ENCODE peak calls at places on chromosomes 11 and 22, in five cellular contexts. J is A549, M is K562, X is HepG2, G is endothelial cell of umbilical vein. Z is an unnamed sample. For H3K9me3, the result is how much of the 10 kb centered on the place peaks cover.

GRCh38 chr11:34243620-34244493 is 114.0 kb downstream of the ABTB2 start:
- DNase-seq in J (peak), G (no peak), X (no peak), M (peak), Z (peak)

GRCh38 chr11:72446929-72447753 is 12.8 kb upstream of the CLPB start:
- DNase-seq in J (peak), G (peak), M (peak), X (peak), Z (no peak)

GRCh38 chr22:25626146-25626992 is 61.9 kb downstream of the GRK3 start:
- DNase-seq in M (no peak), G (no peak), J (no peak), X (no peak), Z (no peak)

GRCh38 chr11:134312223-134312622 is 19.6 kb upstream of the GLB1L2 start:
- DNase-seq in M (no peak), X (no peak), J (no peak), G (no peak), Z (no peak)

GRCh38 chr22:26377170-26377825 is 51.8 kb upstream of the ASPHD2 start:
- DNase-seq in G (no peak), M (peak), J (no peak), X (no peak), Z (no peak)

GRCh38 chr11:58963551-58964075 is 24.3 kb downstream of the GLYATL1 start:
- DNase-seq in G (no peak), X (no peak), J (no peak), M (peak), Z (no peak)

GRCh38 chr11:91156041-91156440 is 933.2 kb upstream of the CHORDC1 start:
- DNase-seq in X (no peak), J (no peak), M (no peak), G (no peak), Z (no peak)

GRCh38 chr11:110782616-110783015 is 70.4 kb upstream of the ARHGAP20 start:
- DNase-seq in G (peak), M (no peak), J (no peak), X (no peak), Z (no peak)

GRCh38 chr11:69278091-69278867 is 15.7 kb upstream of the MYEOV start:
- DNase-seq in X (no peak), J (no peak), G (no peak), M (no peak), Z (no peak)

GRCh38 chr11:73989156-73989555 is 6.5 kb upstream of the UCP2 start:
- DNase-seq in M (peak), X (no peak), J (no peak), G (no peak), Z (no peak)

GRCh38 chr11:75506827-75507226 is 18.9 kb downstream of the GDPD5 start:
- DNase-seq in M (no peak), X (no peak), G (no peak), J (no peak), Z (no peak)

GRCh38 chr11:95908826-95909225 is 15.1 kb downstream of the MTMR2 start:
- DNase-seq in X (no peak), G (peak), M (no peak), J (no peak), Z (no peak)

GRCh38 chr11:112563808-112564207 is 303.1 kb upstream of the PLET1 start:
- DNase-seq in X (no peak), G (no peak), J (no peak), M (no peak), Z (no peak)

GRCh38 chr22:29328055-29328454 is 12.6 kb upstream of the RASL10A start:
- DNase-seq in X (no peak), G (no peak), M (no peak), J (no peak), Z (no peak)

GRCh38 chr11:17734986-17735822 is 623 bp downstream of the KCNC1 start:
- DNase-seq in M (peak), J (peak), X (peak), G (peak), Z (no peak)
- H3K9me3 ChIP-seq in M (under half), J (under half), X (under half), G (under half), Z (under half)

GRCh38 chr11:7540830-7541555 is 27.2 kb downstream of the PPFIBP2 start:
- DNase-seq in G (no peak), J (no peak), M (no peak), X (no peak), Z (no peak)

GRCh38 chr11:7538023-7538422 is 24.2 kb downstream of the PPFIBP2 start:
- DNase-seq in J (no peak), M (no peak), G (no peak), X (no peak), Z (no peak)

GRCh38 chr11:7537260-7537659 is 23.5 kb downstream of the PPFIBP2 start:
- DNase-seq in J (no peak), X (no peak), M (no peak), G (no peak), Z (no peak)

GRCh38 chr11:7536102-7536501 is 22.3 kb downstream of the PPFIBP2 start:
- DNase-seq in G (no peak), J (peak), X (no peak), M (peak), Z (no peak)

DNA sequence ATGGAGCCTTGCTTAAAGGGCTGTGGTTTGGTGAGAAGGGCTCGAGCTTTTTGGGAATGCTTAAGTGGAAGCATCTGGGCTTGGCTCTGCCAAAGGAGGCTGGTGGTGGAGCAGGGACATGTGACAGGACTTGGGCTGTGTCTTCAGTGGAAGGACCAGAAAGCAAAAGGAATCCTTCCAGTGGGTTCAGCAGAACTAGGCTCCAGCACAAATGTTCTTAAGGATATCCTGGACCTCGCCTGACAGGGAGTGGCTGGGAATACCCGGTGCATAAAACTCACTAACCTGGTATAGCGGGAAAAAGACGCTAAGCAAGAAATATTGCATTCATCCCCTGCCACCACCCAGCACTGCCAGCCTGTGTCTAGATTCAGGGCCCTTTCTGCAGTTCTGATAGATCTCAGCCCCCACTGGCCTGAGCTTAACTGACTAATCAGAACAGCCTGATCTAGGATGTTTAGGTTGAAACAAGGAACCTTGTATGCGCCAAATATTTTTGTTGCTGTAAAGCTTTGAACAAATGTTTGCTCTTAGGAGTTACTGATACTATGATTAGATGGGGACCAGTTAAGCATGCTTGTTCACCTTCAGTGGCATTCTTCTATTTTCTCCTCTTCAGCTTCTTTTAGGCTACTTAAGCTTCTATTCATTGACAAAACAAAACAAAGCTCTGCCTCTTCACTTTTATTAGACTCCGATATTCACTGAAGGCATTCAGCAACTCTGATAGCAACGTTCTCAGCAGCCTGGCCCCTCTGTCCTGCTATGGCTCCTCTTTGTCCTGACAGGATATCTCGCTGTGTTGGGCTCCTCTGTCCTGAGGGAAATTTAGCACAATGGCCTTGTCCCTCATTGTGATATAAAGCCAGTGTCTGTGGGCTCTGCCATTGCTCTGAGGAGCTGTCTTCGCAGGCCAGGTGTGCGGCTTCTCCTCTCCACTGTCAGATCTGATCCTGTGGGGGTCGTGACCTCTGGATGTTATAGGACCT is 25.0 kb downstream of the PPFIBP2 start:
- DNase-seq in J (no peak), G (no peak), X (no peak), M (no peak), Z (no peak)
- TF ChIP-seq MYC in J (no peak), G (no peak), X (no peak), M (no peak), Z (no peak)

DNA sequence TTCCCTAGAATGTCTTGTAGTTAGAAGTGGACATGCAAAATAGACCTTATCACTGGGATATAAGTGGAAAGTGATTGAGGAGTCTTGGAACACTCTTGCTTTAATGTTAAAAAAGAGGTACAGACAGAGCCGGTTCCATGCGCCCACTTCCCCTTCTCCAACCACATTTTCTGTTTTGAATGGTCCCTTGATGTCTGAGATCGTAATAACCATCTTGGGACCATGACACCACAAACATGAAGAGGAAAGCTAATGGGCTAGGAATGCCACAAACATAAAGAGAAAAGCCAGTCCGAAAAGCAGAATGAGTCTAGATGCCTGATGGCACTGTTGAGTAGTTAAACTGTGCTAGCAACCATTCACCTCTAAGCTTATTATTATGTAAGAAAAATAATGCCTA is 54.8 kb upstream of the SPON1 start:
- DNase-seq in G (no peak), J (no peak), M (no peak), X (no peak), Z (no peak)
- H3K9me3 ChIP-seq in G (under half), J (under half), M (under half), X (under half), Z (under half)

GRCh38 chr11:132158091-132158490 is 787.7 kb downstream of the NTM start:
- DNase-seq in M (no peak), G (peak), X (no peak), J (no peak), Z (no peak)
- TF ChIP-seq MYC in M (no peak), G (no peak), X (no peak), J (no peak), Z (no peak)

DNA sequence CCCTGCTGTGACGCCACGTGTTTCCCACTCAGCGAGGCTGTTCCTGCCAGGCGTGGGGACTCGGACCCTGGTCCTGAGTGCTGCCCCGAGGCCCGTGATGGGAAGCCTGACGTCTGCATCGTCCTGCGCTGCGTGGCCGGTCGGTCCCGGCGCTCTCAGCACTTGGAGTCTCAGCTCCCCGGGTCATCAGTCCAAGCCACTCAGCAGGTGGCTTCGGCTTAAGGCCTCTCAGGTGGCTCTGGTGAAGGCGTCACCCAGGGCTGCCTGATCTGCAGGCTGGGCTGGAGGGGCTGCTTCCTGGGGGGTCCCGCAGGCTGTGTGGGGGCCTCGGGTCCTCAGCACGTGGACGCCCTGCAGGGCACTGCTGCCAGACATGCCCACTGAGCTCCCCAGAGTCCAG is 35.3 kb downstream of the BRSK2 start:
- DNase-seq in G (no peak), X (no peak), M (no peak), J (no peak), Z (no peak)
- H3K9me3 ChIP-seq in G (under half), X (under half), M (under half), J (under half), Z (under half)

DNA sequence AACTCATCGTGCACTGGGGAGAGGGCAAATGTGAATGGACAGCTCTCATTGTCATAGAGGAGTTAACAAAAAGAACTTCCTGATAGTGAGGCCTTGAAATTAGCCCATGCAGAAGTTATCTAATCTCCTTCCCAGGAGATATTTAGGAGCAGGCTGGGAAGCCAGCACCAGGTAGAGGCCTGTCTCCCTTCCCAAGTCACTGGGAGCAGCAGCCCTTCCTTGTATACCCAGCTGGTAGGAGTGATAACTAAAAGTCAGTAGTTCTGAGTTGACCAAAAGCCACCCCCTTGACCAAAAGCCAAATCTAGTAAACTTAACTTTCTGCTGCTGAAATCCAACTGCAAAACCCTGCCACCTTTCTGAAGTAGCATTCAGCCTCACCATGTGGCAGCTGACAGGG is 1.4 kb upstream of the BACE1-AS start:
- DNase-seq in J (no peak), G (no peak), M (no peak), X (no peak), Z (no peak)
- TF ChIP-seq MYC in J (no peak), G (no peak), M (no peak), X (no peak), Z (no peak)

DNA sequence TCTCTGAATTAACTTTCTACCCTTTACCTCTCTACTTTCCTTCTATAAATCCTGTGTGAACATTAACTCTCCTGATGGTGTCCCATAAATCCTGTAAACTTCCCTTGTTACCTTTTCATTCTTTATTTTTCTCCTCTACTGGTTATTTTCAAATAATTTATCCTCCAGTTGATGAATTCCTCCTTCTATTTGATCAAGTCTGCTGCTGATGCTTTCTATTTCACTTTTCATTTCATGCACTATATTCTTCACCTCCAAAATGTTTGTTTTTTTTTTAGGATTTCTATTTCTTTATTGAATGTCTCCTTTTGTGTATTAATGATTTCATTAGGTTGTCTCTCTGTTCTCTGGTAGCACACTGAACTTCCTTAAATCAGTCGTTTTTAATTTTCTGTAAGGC is 68.6 kb downstream of the KCNQ1OT1 start:
- DNase-seq in X (no peak), M (no peak), G (no peak), J (no peak), Z (no peak)
- H3K9me3 ChIP-seq in X (half or more), M (under half), G (under half), J (half or more), Z (under half)

GRCh38 chr22:47625531-47626427 is 863.3 kb downstream of the TBC1D22A start:
- DNase-seq in X (no peak), G (no peak), J (no peak), M (no peak), Z (no peak)

GRCh38 chr22:47626428-47627390 is 864.3 kb downstream of the TBC1D22A start:
- DNase-seq in J (no peak), M (peak), G (no peak), X (peak), Z (no peak)

GRCh38 chr22:47629273-47629711 is 866.8 kb downstream of the TBC1D22A start:
- DNase-seq in X (no peak), J (no peak), M (no peak), G (no peak), Z (no peak)

GRCh38 chr22:47628477-47629272 is 866.2 kb downstream of the TBC1D22A start:
- DNase-seq in J (no peak), G (no peak), M (no peak), X (no peak), Z (no peak)

DNA sequence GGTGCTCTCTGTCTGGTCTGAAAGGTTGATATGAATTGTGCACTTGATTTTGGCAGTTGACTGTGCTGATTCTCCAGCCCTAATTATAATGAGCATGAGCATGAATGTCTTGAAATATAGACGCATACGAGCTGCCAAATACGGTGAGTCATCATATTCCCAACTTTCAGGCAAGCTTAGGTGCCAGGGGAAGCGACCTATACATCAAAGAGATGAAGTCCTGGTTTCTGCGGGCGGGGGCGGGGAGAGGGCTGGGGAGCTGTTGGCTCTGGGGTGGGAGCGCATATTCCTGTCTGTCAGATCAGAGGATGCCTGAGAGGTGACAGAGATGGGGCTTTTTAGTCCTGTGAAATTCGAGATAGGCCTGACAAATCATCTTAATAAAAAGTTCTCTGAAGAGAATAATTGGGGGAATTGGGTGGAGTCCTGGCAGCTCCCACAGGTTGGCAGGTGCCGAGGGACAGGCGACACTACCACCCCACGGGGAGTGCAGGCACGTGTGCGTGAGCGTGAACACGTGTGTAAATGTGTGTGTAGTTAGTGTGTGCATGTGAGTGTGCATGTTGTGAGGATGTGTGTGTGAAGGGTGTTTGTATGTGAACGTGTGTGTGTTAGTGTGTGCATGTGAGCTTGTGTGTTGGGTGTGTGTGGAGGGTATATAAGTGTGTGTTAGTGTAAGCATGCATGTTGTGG is 865.3 kb downstream of the TBC1D22A start:
- DNase-seq in M (no peak), G (no peak), X (no peak), J (no peak), Z (no peak)
- TF ChIP-seq MYC in M (no peak), G (no peak), X (no peak), J (no peak), Z (no peak)

GRCh38 chr11:2651826-2652237 is 48.0 kb downstream of the KCNQ1OT1 start:
- DNase-seq in G (no peak), X (no peak), M (no peak), J (no peak), Z (no peak)

GRCh38 chr11:2649848-2650247 is 49.9 kb downstream of the KCNQ1OT1 start:
- DNase-seq in G (no peak), X (no peak), J (no peak), M (no peak), Z (no peak)

GRCh38 chr11:2650343-2650867 is 49.4 kb downstream of the KCNQ1OT1 start:
- DNase-seq in G (no peak), J (no peak), X (no peak), M (no peak), Z (no peak)

GRCh38 chr11:2652362-2652761 is 47.4 kb downstream of the KCNQ1OT1 start:
- DNase-seq in M (no peak), X (no peak), G (no peak), J (no peak), Z (no peak)

DNA sequence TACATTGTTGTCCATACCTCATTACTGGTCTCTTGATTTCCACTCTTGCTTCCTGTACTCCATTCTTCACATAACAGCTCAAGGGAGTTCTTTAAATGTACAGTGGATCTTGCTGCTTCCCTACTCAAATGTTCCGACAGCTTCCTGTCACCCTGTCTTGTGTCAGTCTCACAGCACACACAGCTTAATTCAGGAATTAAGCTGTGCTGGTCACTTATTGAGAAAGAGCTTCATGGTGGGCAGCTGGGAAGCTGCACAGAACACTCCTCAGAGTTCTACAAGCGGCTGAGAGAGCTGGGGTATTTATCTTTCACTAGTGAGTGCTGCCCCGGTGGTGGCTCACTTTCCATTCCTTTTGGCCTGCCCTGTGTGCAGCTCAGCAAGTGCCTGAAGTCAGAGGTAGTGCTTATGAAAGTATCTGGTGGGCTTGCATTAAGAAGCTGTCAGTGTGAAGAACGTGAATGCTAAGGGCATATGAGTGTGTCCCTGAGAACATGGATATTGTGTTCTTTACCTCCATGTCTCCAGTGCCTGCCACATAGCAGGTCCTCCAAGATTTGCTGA is 48.7 kb downstream of the KCNQ1OT1 start:
- DNase-seq in X (no peak), M (no peak), G (no peak), J (no peak), Z (no peak)
- H3K9me3 ChIP-seq in X (half or more), M (under half), G (under half), J (half or more), Z (under half)